ENCODE peak calls at places on chromosomes 1 and 21, in four cellular contexts. S is Panc1, P is GM12865, A is tibial nerve. I is an unnamed sample.
A peak's percentile ranks its signal among the peaks of the same experiment; 100 is the strongest.

GRCh38 chr1:169858467-169858866 is 35.2 kb downstream of the SCYL3 start:
- DNase-seq in P (no peak), S (peak; percentile 63), A (no peak), I (no peak)

GRCh38 chr1:151875419-151876097 is 22.0 kb upstream of the THEM5 start:
- DNase-seq in S (no peak), A (no peak), P (no peak), I (no peak)

GRCh38 chr1:60984066-60984799 is 98.1 kb upstream of the NFIA start:
- DNase-seq in A (peak; percentile 68), P (no peak), S (no peak), I (no peak)

GRCh38 chr1:61093525-61094137 is 11.3 kb downstream of the NFIA start:
- DNase-seq in P (no peak), S (no peak), A (no peak), I (no peak)

GRCh38 chr1:4664601-4665000 is 10.2 kb downstream of the AJAP1 start:
- DNase-seq in S (no peak), P (no peak), A (no peak), I (no peak)

GRCh38 chr1:199821029-199821779 is 206.3 kb upstream of the NR5A2 start:
- DNase-seq in S (no peak), A (no peak), P (no peak), I (no peak)

GRCh38 chr1:145877923-145878486 is 7.7 kb downstream of the ANKRD35 start:
- DNase-seq in P (no peak), A (no peak), S (no peak), I (no peak)

GRCh38 chr1:2135425-2135824 is 59.1 kb downstream of the FAAP20 start:
- DNase-seq in S (no peak), A (peak; percentile 55), P (no peak), I (no peak)

GRCh38 chr1:942864-943533 is 16.1 kb downstream of the NOC2L start:
- DNase-seq in P (no peak), A (no peak), S (no peak), I (no peak)

GRCh38 chr1:943545-944340 is 15.3 kb downstream of the NOC2L start:
- DNase-seq in S (no peak), P (no peak), A (no peak), I (no peak)

GRCh38 chr1:941588-942383 is 17.3 kb downstream of the NOC2L start:
- DNase-seq in S (no peak), A (no peak), P (no peak), I (no peak)

GRCh38 chr1:941027-941587 is 17.4 kb downstream of the SAMD11 start:
- DNase-seq in S (no peak), A (no peak), P (no peak), I (no peak)

DNA sequence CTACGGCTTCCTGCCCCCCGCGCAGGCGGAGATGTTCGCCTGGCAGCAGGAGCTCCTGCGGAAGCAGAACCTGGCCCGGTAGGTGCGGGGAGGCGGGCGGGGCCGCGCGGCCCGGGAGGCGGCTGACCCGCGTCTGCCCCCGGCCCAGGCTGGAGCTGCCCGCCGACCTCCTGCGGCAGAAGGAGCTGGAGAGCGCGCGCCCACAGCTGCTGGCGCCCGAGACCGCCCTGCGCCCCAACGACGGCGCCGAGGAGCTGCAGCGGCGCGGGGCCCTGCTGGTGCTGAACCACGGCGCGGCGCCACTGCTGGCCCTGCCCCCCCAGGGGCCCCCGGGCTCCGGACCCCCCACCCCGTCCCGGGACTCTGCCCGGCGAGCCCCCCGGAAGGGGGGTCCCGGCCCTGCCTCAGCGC is 16.6 kb downstream of the NOC2L start:
- DNase-seq in S (no peak), A (no peak), P (no peak), I (no peak)
- H3K4me3 ChIP-seq in S (peak overlapping the region; percentile 57), A (no peak overlapping the region), P (no peak overlapping the region), I (no peak overlapping the region)

DNA sequence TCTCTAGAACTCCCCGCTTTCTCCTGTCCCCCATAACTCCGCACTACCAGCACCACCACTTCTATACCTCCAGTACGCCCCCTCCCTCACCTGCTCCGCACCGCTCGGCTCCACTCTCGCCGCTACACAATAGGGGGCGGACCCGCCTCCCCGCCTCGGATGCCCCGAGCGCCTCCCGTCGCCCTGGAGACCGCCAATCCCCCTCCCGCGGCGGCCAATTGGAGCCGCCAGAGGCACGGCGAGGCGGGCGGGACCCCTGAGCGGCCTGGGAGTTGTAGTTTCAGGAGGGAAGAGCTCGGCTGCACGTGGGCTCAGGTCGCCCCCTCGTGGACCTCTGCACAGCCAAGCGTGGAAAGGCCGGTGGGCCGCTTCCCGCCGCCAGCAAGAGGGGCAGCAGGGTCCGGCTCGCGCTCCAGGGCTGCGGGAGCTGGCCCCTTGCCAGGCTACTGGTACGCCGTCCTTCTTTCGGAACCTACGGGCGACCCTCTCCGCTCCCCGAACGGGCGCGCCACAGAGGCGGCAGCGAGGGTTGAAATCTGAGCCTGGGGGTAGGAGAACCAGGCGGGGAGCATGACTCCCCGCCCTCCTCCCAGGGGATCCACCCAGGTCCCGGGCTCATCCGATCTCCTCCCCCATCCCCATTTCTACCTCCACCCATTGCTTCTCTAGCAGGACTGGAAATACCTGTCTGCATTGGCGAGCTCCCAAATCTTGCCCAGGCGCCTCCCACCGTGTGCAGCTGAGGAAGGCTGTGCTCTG is at the start of gene IGSF9:
- DNase-seq in A (peak; percentile 36), S (no peak), P (peak; percentile 40), I (no peak)
- TF ChIP-seq CTCF in A (peak; percentile 43), S (peak; percentile 68), P (no peak), I (peak; percentile 23)

GRCh38 chr1:22075718-22076117 is 23.2 kb downstream of the CDC42 start:
- DNase-seq in S (no peak), P (peak; percentile 19), A (no peak), I (no peak)
- H3K4me3 ChIP-seq in S (no peak overlapping the region), P (no peak overlapping the region), A (no peak overlapping the region), I (no peak overlapping the region)

DNA sequence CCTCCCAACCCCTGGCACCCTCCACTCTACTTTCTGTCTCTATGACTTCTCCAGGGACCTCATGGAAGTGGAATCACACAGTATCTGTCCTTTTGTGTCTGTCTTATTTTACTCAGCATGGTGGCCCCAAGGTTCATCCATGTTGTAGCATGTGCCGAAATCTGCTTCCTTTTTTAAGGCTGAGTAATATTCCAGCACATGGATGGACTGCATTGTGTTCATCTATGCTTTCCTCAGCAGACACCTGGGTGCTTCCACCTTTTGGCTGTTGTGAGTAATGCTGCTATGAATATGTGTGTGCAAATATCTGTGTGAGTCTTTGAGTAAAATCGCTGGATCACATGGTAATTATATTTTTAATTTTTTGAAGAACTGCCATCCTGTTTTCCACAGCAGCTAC is 1.6 kb upstream of the PFKL start:
- DNase-seq in S (no peak), A (no peak), P (peak; percentile 56), I (no peak)
- TF ChIP-seq CTCF in S (no peak), A (no peak), P (peak; percentile 35), I (peak; percentile 40)

GRCh38 chr1:107293901-107294600 is 153.2 kb downstream of the NTNG1 start:
- DNase-seq in P (no peak), A (no peak), S (no peak), I (no peak)

GRCh38 chr1:107299521-107299920 is 158.7 kb downstream of the NTNG1 start:
- DNase-seq in P (no peak), S (no peak), A (no peak), I (no peak)

GRCh38 chr1:107298526-107298925 is 157.7 kb downstream of the NTNG1 start:
- DNase-seq in A (no peak), P (no peak), S (no peak), I (no peak)

GRCh38 chr1:107292012-107292411 is 151.2 kb downstream of the NTNG1 start:
- DNase-seq in P (no peak), A (no peak), S (no peak), I (no peak)

DNA sequence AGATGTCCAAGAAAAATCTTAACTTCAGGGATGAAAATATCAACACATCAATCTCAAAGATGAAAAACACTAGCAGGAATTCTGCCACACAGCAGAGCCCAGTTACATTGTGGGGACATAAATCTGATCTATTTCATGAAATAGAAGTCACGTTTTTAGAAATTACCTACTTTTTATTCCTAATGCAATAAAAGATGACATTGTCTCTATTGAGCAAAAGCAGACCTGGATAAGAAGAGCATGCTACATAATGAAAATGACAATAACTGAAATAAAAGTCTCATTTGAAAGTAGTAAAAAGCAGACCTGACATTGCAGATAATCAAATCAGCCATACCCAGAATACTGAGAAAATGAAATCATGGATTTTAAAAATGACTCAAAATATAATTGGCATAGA is 156.8 kb downstream of the NTNG1 start:
- DNase-seq in A (no peak), S (no peak), P (no peak), I (no peak)
- H3K4me3 ChIP-seq in A (no peak overlapping the region), S (no peak overlapping the region), P (no peak overlapping the region), I (no peak overlapping the region)

GRCh38 chr1:201655243-201655642 is 116.3 kb downstream of the NAV1 start:
- DNase-seq in S (no peak), P (no peak), A (peak; percentile 27), I (no peak)
- TF ChIP-seq CTCF in S (no peak), P (no peak), A (no peak), I (no peak)

I was measured in GM12864.